ENCODE peak calls at places on chromosomes 3 and 15, in five cellular contexts. One of them, this sample, is unnamed.

GRCh38 chr15:91911878-91912277 is 58.4 kb downstream of the SLCO3A1 start:
- DNase-seq in T-helper 2 cell treated with Interferon-gamma antibody and Interleukin-4, amounts not matched to agents 5 μg/mL and 100 μg/mL, for 36 hours: no peak
- DNase-seq in NCI-H1092 treated with DMSO at 0.1 percent for 48 hours: no peak
- DNase-seq in lower lobe of right lung: no peak
- DNase-seq in nucleus accumbens: no peak
- DNase-seq in this sample: no peak

GRCh38 chr3:141419946-141420345 is 51.6 kb downstream of the ZBTB38 start:
- DNase-seq in nucleus accumbens: no peak
- DNase-seq in lower lobe of right lung: no peak
- DNase-seq in T-helper 2 cell treated with Interferon-gamma antibody and Interleukin-4, amounts not matched to agents 5 μg/mL and 100 μg/mL, for 36 hours: no peak
- DNase-seq in NCI-H1092 treated with DMSO at 0.1 percent for 48 hours: no peak
- DNase-seq in this sample: no peak

GRCh38 chr3:145767909-145768308 is 393.1 kb downstream of the PLOD2 start:
- DNase-seq in lower lobe of right lung: no peak
- DNase-seq in nucleus accumbens: no peak
- DNase-seq in T-helper 2 cell treated with Interferon-gamma antibody and Interleukin-4, amounts not matched to agents 5 μg/mL and 100 μg/mL, for 36 hours: no peak
- DNase-seq in NCI-H1092 treated with DMSO at 0.1 percent for 48 hours: no peak
- DNase-seq in this sample: no peak

GRCh38 chr15:69410290-69410874 is 3.8 kb upstream of the KIF23 start:
- DNase-seq in nucleus accumbens: no peak
- DNase-seq in T-helper 2 cell treated with Interferon-gamma antibody and Interleukin-4, amounts not matched to agents 5 μg/mL and 100 μg/mL, for 36 hours: no peak
- DNase-seq in NCI-H1092 treated with DMSO at 0.1 percent for 48 hours: peak; percentile 29
- DNase-seq in lower lobe of right lung: no peak
- DNase-seq in this sample: peak; percentile 23

GRCh38 chr3:133886031-133886722 is 9.5 kb downstream of the RAB6B start:
- DNase-seq in NCI-H1092 treated with DMSO at 0.1 percent for 48 hours: no peak
- DNase-seq in T-helper 2 cell treated with Interferon-gamma antibody and Interleukin-4, amounts not matched to agents 5 μg/mL and 100 μg/mL, for 36 hours: no peak
- DNase-seq in lower lobe of right lung: no peak
- DNase-seq in nucleus accumbens: no peak
- DNase-seq in this sample: no peak

GRCh38 chr3:8278448-8278847 is 223.2 kb upstream of the LMCD1 start:
- DNase-seq in NCI-H1092 treated with DMSO at 0.1 percent for 48 hours: no peak
- DNase-seq in nucleus accumbens: no peak
- DNase-seq in T-helper 2 cell treated with Interferon-gamma antibody and Interleukin-4, amounts not matched to agents 5 μg/mL and 100 μg/mL, for 36 hours: no peak
- DNase-seq in lower lobe of right lung: no peak
- DNase-seq in this sample: no peak

GRCh38 chr3:172550347-172550943 is 27.2 kb upstream of the TNFSF10 start:
- DNase-seq in NCI-H1092 treated with DMSO at 0.1 percent for 48 hours: no peak
- DNase-seq in nucleus accumbens: peak; percentile 10
- DNase-seq in lower lobe of right lung: no peak
- DNase-seq in T-helper 2 cell treated with Interferon-gamma antibody and Interleukin-4, amounts not matched to agents 5 μg/mL and 100 μg/mL, for 36 hours: peak; percentile 90
- DNase-seq in this sample: no peak

GRCh38 chr3:104437891-104438290 is 928.8 kb upstream of the ALCAM start:
- DNase-seq in nucleus accumbens: peak; percentile 27
- DNase-seq in NCI-H1092 treated with DMSO at 0.1 percent for 48 hours: no peak
- DNase-seq in lower lobe of right lung: no peak
- DNase-seq in T-helper 2 cell treated with Interferon-gamma antibody and Interleukin-4, amounts not matched to agents 5 μg/mL and 100 μg/mL, for 36 hours: no peak
- DNase-seq in this sample: no peak

GRCh38 chr3:175672119-175672689 is 813.1 kb downstream of the NAALADL2 start:
- DNase-seq in NCI-H1092 treated with DMSO at 0.1 percent for 48 hours: no peak
- DNase-seq in nucleus accumbens: no peak
- DNase-seq in T-helper 2 cell treated with Interferon-gamma antibody and Interleukin-4, amounts not matched to agents 5 μg/mL and 100 μg/mL, for 36 hours: no peak
- DNase-seq in lower lobe of right lung: no peak
- DNase-seq in this sample: no peak

GRCh38 chr3:50068134-50068533 is 20.6 kb upstream of the RBM5 start:
- DNase-seq in NCI-H1092 treated with DMSO at 0.1 percent for 48 hours: no peak
- DNase-seq in lower lobe of right lung: no peak
- DNase-seq in nucleus accumbens: no peak
- DNase-seq in T-helper 2 cell treated with Interferon-gamma antibody and Interleukin-4, amounts not matched to agents 5 μg/mL and 100 μg/mL, for 36 hours: no peak
- DNase-seq in this sample: no peak

GRCh38 chr3:108477511-108478147 is 32.8 kb downstream of the MYH15 start:
- DNase-seq in nucleus accumbens: peak; percentile 20
- DNase-seq in NCI-H1092 treated with DMSO at 0.1 percent for 48 hours: peak; percentile 82
- DNase-seq in T-helper 2 cell treated with Interferon-gamma antibody and Interleukin-4, amounts not matched to agents 5 μg/mL and 100 μg/mL, for 36 hours: peak; percentile 29
- DNase-seq in lower lobe of right lung: no peak
- DNase-seq in this sample: peak; percentile 77

GRCh38 chr3:154862265-154862664 is 217.9 kb upstream of the MME start:
- DNase-seq in T-helper 2 cell treated with Interferon-gamma antibody and Interleukin-4, amounts not matched to agents 5 μg/mL and 100 μg/mL, for 36 hours: no peak
- DNase-seq in NCI-H1092 treated with DMSO at 0.1 percent for 48 hours: no peak
- DNase-seq in lower lobe of right lung: no peak
- DNase-seq in nucleus accumbens: no peak
- DNase-seq in this sample: no peak

GRCh38 chr3:127286571-127287140 is 1.2 kb downstream of the PRR20G start:
- DNase-seq in T-helper 2 cell treated with Interferon-gamma antibody and Interleukin-4, amounts not matched to agents 5 μg/mL and 100 μg/mL, for 36 hours: no peak
- DNase-seq in lower lobe of right lung: no peak
- DNase-seq in NCI-H1092 treated with DMSO at 0.1 percent for 48 hours: no peak
- DNase-seq in nucleus accumbens: no peak
- DNase-seq in this sample: no peak

GRCh38 chr3:58627580-58627894 is 39.0 kb downstream of the FAM3D start:
- DNase-seq in NCI-H1092 treated with DMSO at 0.1 percent for 48 hours: peak; percentile 44
- DNase-seq in nucleus accumbens: no peak
- DNase-seq in lower lobe of right lung: no peak
- DNase-seq in T-helper 2 cell treated with Interferon-gamma antibody and Interleukin-4, amounts not matched to agents 5 μg/mL and 100 μg/mL, for 36 hours: no peak
- DNase-seq in this sample: no peak

GRCh38 chr15:28955160-28955502 is 69.4 kb downstream of the APBA2 start:
- DNase-seq in NCI-H1092 treated with DMSO at 0.1 percent for 48 hours: peak; percentile 14
- DNase-seq in lower lobe of right lung: no peak
- DNase-seq in T-helper 2 cell treated with Interferon-gamma antibody and Interleukin-4, amounts not matched to agents 5 μg/mL and 100 μg/mL, for 36 hours: peak; percentile 19
- DNase-seq in nucleus accumbens: no peak
- DNase-seq in this sample: no peak

GRCh38 chr3:29520764-29521163 is 239.9 kb downstream of the RBMS3 start:
- DNase-seq in T-helper 2 cell treated with Interferon-gamma antibody and Interleukin-4, amounts not matched to agents 5 μg/mL and 100 μg/mL, for 36 hours: no peak
- DNase-seq in NCI-H1092 treated with DMSO at 0.1 percent for 48 hours: no peak
- DNase-seq in lower lobe of right lung: no peak
- DNase-seq in nucleus accumbens: no peak
- DNase-seq in this sample: no peak

GRCh38 chr3:57627976-57628375 is 30.8 kb upstream of the ARF4 start:
- DNase-seq in nucleus accumbens: no peak
- DNase-seq in NCI-H1092 treated with DMSO at 0.1 percent for 48 hours: no peak
- DNase-seq in lower lobe of right lung: no peak
- DNase-seq in T-helper 2 cell treated with Interferon-gamma antibody and Interleukin-4, amounts not matched to agents 5 μg/mL and 100 μg/mL, for 36 hours: no peak
- DNase-seq in this sample: no peak

GRCh38 chr15:20659265-20659664 is 117.7 kb upstream of the GOLGA6L6 start:
- DNase-seq in nucleus accumbens: no peak
- DNase-seq in lower lobe of right lung: no peak
- DNase-seq in NCI-H1092 treated with DMSO at 0.1 percent for 48 hours: no peak
- DNase-seq in T-helper 2 cell treated with Interferon-gamma antibody and Interleukin-4, amounts not matched to agents 5 μg/mL and 100 μg/mL, for 36 hours: no peak
- DNase-seq in this sample: no peak

GRCh38 chr3:116005404-116005803 is 382.1 kb downstream of the GAP43 start:
- DNase-seq in nucleus accumbens: no peak
- DNase-seq in lower lobe of right lung: no peak
- DNase-seq in NCI-H1092 treated with DMSO at 0.1 percent for 48 hours: peak; percentile 6
- DNase-seq in T-helper 2 cell treated with Interferon-gamma antibody and Interleukin-4, amounts not matched to agents 5 μg/mL and 100 μg/mL, for 36 hours: no peak
- DNase-seq in this sample: peak; percentile 45

GRCh38 chr3:166123576-166123975 is 286.4 kb upstream of the BCHE start:
- DNase-seq in lower lobe of right lung: no peak
- DNase-seq in T-helper 2 cell treated with Interferon-gamma antibody and Interleukin-4, amounts not matched to agents 5 μg/mL and 100 μg/mL, for 36 hours: no peak
- DNase-seq in NCI-H1092 treated with DMSO at 0.1 percent for 48 hours: no peak
- DNase-seq in nucleus accumbens: no peak
- DNase-seq in this sample: no peak

GRCh38 chr3:129313415-129313982 is 34.8 kb downstream of the HMCES start:
- DNase-seq in lower lobe of right lung: no peak
- DNase-seq in nucleus accumbens: no peak
- DNase-seq in NCI-H1092 treated with DMSO at 0.1 percent for 48 hours: no peak
- DNase-seq in T-helper 2 cell treated with Interferon-gamma antibody and Interleukin-4, amounts not matched to agents 5 μg/mL and 100 μg/mL, for 36 hours: no peak
- DNase-seq in this sample: no peak

GRCh38 chr3:98900265-98901031 is 1.0 kb downstream of the DCBLD2 start:
- DNase-seq in NCI-H1092 treated with DMSO at 0.1 percent for 48 hours: peak; percentile 17
- DNase-seq in lower lobe of right lung: no peak
- DNase-seq in T-helper 2 cell treated with Interferon-gamma antibody and Interleukin-4, amounts not matched to agents 5 μg/mL and 100 μg/mL, for 36 hours: no peak
- DNase-seq in nucleus accumbens: no peak
- DNase-seq in this sample: peak; percentile 30

GRCh38 chr3:68504185-68504584 is 428.2 kb downstream of the TAFA4 start:
- DNase-seq in nucleus accumbens: no peak
- DNase-seq in T-helper 2 cell treated with Interferon-gamma antibody and Interleukin-4, amounts not matched to agents 5 μg/mL and 100 μg/mL, for 36 hours: no peak
- DNase-seq in NCI-H1092 treated with DMSO at 0.1 percent for 48 hours: no peak
- DNase-seq in lower lobe of right lung: no peak
- DNase-seq in this sample: no peak

GRCh38 chr3:3316523-3316922 is 137.0 kb upstream of the CRBN start:
- DNase-seq in T-helper 2 cell treated with Interferon-gamma antibody and Interleukin-4, amounts not matched to agents 5 μg/mL and 100 μg/mL, for 36 hours: no peak
- DNase-seq in lower lobe of right lung: no peak
- DNase-seq in NCI-H1092 treated with DMSO at 0.1 percent for 48 hours: no peak
- DNase-seq in nucleus accumbens: no peak
- DNase-seq in this sample: no peak

GRCh38 chr15:60038111-60038521 is 34.0 kb downstream of the FOXB1 start:
- DNase-seq in NCI-H1092 treated with DMSO at 0.1 percent for 48 hours: peak; percentile 9
- DNase-seq in nucleus accumbens: no peak
- DNase-seq in lower lobe of right lung: no peak
- DNase-seq in T-helper 2 cell treated with Interferon-gamma antibody and Interleukin-4, amounts not matched to agents 5 μg/mL and 100 μg/mL, for 36 hours: no peak
- DNase-seq in this sample: peak; percentile 37

GRCh38 chr15:66024116-66024515 is 154.8 kb downstream of the RAB11A start:
- DNase-seq in lower lobe of right lung: no peak
- DNase-seq in T-helper 2 cell treated with Interferon-gamma antibody and Interleukin-4, amounts not matched to agents 5 μg/mL and 100 μg/mL, for 36 hours: no peak
- DNase-seq in NCI-H1092 treated with DMSO at 0.1 percent for 48 hours: no peak
- DNase-seq in nucleus accumbens: no peak
- DNase-seq in this sample: no peak

GRCh38 chr3:21722768-21723167 is 28.2 kb downstream of the ZNF385D start:
- DNase-seq in T-helper 2 cell treated with Interferon-gamma antibody and Interleukin-4, amounts not matched to agents 5 μg/mL and 100 μg/mL, for 36 hours: no peak
- DNase-seq in NCI-H1092 treated with DMSO at 0.1 percent for 48 hours: no peak
- DNase-seq in nucleus accumbens: no peak
- DNase-seq in lower lobe of right lung: no peak
- DNase-seq in this sample: no peak

GRCh38 chr3:103295974-103296570 is 861.3 kb downstream of the ZPLD1 start:
- DNase-seq in lower lobe of right lung: no peak
- DNase-seq in nucleus accumbens: no peak
- DNase-seq in NCI-H1092 treated with DMSO at 0.1 percent for 48 hours: peak; percentile 1
- DNase-seq in T-helper 2 cell treated with Interferon-gamma antibody and Interleukin-4, amounts not matched to agents 5 μg/mL and 100 μg/mL, for 36 hours: no peak
- DNase-seq in this sample: no peak